ENCODE peak calls at places on chromosomes 4 and X, in six cellular contexts. One of them, this sample, is unnamed.

GRCh38 chr4:17030543-17030942 is 132.1 kb upstream of the LDB2 start:
- DNase-seq in colonic mucosa: no peak
- DNase-seq in HCT116: peak; percentile 59
- DNase-seq in AG09309: peak; percentile 63
- DNase-seq in OCI-LY7: no peak
- DNase-seq in esophagus squamous epithelium: no peak
- DNase-seq in this sample: peak; percentile 75

GRCh38 chr4:72568959-72569718 is at the start of gene ADAMTS3:
- DNase-seq in AG09309: no peak
- DNase-seq in esophagus squamous epithelium: no peak
- DNase-seq in HCT116: no peak
- DNase-seq in OCI-LY7: no peak
- DNase-seq in colonic mucosa: peak; percentile 28
- DNase-seq in this sample: peak; percentile 15

GRCh38 chr4:112060212-112060611 is 85.0 kb upstream of the FAM241A start:
- DNase-seq in colonic mucosa: no peak
- DNase-seq in HCT116: peak; percentile 33
- DNase-seq in OCI-LY7: peak; percentile 11
- DNase-seq in AG09309: no peak
- DNase-seq in esophagus squamous epithelium: no peak
- DNase-seq in this sample: no peak

GRCh38 chr4:123444298-123444731 is 47.7 kb downstream of the SPRY1 start:
- DNase-seq in HCT116: no peak
- DNase-seq in AG09309: no peak
- DNase-seq in colonic mucosa: peak; percentile 63
- DNase-seq in esophagus squamous epithelium: no peak
- DNase-seq in OCI-LY7: peak; percentile 91
- DNase-seq in this sample: no peak

GRCh38 chr4:184237612-184238011 is 19.9 kb upstream of the ENPP6 start:
- DNase-seq in colonic mucosa: no peak
- DNase-seq in AG09309: no peak
- DNase-seq in HCT116: no peak
- DNase-seq in esophagus squamous epithelium: no peak
- DNase-seq in OCI-LY7: no peak
- DNase-seq in this sample: no peak

GRCh38 chr4:23373269-23373668 is 516.6 kb downstream of the PPARGC1A start:
- DNase-seq in AG09309: no peak
- DNase-seq in OCI-LY7: no peak
- DNase-seq in esophagus squamous epithelium: no peak
- DNase-seq in HCT116: no peak
- DNase-seq in colonic mucosa: peak; percentile 43
- DNase-seq in this sample: no peak

GRCh38 chr4:103207673-103208072 is 9.5 kb upstream of the CENPE start:
- DNase-seq in OCI-LY7: no peak
- DNase-seq in HCT116: peak; percentile 24
- DNase-seq in colonic mucosa: no peak
- DNase-seq in AG09309: no peak
- DNase-seq in esophagus squamous epithelium: no peak
- DNase-seq in this sample: no peak

GRCh38 chr4:107578321-107578720 is 141.7 kb downstream of the PAPSS1 start:
- DNase-seq in OCI-LY7: no peak
- DNase-seq in AG09309: no peak
- DNase-seq in HCT116: no peak
- DNase-seq in colonic mucosa: no peak
- DNase-seq in esophagus squamous epithelium: no peak
- DNase-seq in this sample: peak; percentile 11

GRCh38 chr4:59457576-59457975 is 1742.5 kb upstream of the ADGRL3 start:
- DNase-seq in AG09309: no peak
- DNase-seq in HCT116: no peak
- DNase-seq in OCI-LY7: no peak
- DNase-seq in colonic mucosa: no peak
- DNase-seq in esophagus squamous epithelium: no peak
- DNase-seq in this sample: no peak

GRCh38 chr4:122874194-122874593 is 47.6 kb downstream of the FGF2 start:
- DNase-seq in esophagus squamous epithelium: no peak
- DNase-seq in colonic mucosa: no peak
- DNase-seq in AG09309: peak; percentile 66
- DNase-seq in OCI-LY7: no peak
- DNase-seq in HCT116: no peak
- DNase-seq in this sample: peak; percentile 51

DNA sequence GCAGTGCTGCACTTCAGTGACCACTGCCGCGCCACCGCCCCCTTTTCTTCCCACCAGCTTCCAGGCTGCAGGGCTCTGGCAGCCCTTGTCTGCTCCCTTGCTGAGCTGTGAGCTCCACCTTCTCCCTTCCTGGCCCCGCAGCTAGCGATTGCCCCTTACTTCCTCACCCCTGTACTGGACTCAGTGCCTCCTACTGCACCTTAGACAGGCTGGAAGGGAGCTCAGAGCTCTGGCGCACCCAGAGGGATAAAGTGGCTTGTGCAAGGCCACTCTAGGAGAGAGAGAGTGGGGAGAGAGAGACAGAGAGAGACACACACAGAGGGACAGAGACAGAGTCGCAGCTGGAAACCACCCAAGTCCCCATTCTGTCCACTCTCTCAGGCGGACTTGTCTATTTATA is 6.0 kb downstream of the RASL11B start:
- DNase-seq in AG09309: no peak
- DNase-seq in colonic mucosa: no peak
- DNase-seq in OCI-LY7: no peak
- DNase-seq in HCT116: no peak
- DNase-seq in esophagus squamous epithelium: no peak
- DNase-seq in this sample: no peak
- TF ChIP-seq CTCF in AG09309: no peak
- TF ChIP-seq CTCF in colonic mucosa: no peak
- TF ChIP-seq CTCF in OCI-LY7: no peak
- TF ChIP-seq CTCF in HCT116: no peak
- TF ChIP-seq CTCF in esophagus squamous epithelium: no peak
- TF ChIP-seq CTCF in this sample: no peak

GRCh38 chrX:109389917-109390316 is 92.0 kb downstream of the GUCY2F start:
- DNase-seq in colonic mucosa: no peak
- DNase-seq in OCI-LY7: no peak
- DNase-seq in AG09309: no peak
- DNase-seq in HCT116: no peak
- DNase-seq in esophagus squamous epithelium: no peak
- DNase-seq in this sample: no peak

GRCh38 chrX:109382332-109382731 is 99.6 kb downstream of the GUCY2F start:
- DNase-seq in AG09309: no peak
- DNase-seq in colonic mucosa: no peak
- DNase-seq in esophagus squamous epithelium: no peak
- DNase-seq in OCI-LY7: no peak
- DNase-seq in HCT116: no peak
- DNase-seq in this sample: no peak

GRCh38 chrX:109390556-109390955 is 91.3 kb downstream of the GUCY2F start:
- DNase-seq in AG09309: no peak
- DNase-seq in OCI-LY7: no peak
- DNase-seq in HCT116: no peak
- DNase-seq in esophagus squamous epithelium: no peak
- DNase-seq in colonic mucosa: no peak
- DNase-seq in this sample: no peak

GRCh38 chrX:109384569-109385174 is 97.2 kb downstream of the GUCY2F start:
- DNase-seq in AG09309: no peak
- DNase-seq in esophagus squamous epithelium: no peak
- DNase-seq in HCT116: no peak
- DNase-seq in OCI-LY7: peak; percentile 1
- DNase-seq in colonic mucosa: no peak
- DNase-seq in this sample: no peak
- TF ChIP-seq CTCF in AG09309: peak; percentile 37
- TF ChIP-seq CTCF in esophagus squamous epithelium: peak; percentile 20
- TF ChIP-seq CTCF in HCT116: peak; percentile 52
- TF ChIP-seq CTCF in OCI-LY7: peak; percentile 62
- TF ChIP-seq CTCF in colonic mucosa: no peak
- TF ChIP-seq CTCF in this sample: peak; percentile 29

DNA sequence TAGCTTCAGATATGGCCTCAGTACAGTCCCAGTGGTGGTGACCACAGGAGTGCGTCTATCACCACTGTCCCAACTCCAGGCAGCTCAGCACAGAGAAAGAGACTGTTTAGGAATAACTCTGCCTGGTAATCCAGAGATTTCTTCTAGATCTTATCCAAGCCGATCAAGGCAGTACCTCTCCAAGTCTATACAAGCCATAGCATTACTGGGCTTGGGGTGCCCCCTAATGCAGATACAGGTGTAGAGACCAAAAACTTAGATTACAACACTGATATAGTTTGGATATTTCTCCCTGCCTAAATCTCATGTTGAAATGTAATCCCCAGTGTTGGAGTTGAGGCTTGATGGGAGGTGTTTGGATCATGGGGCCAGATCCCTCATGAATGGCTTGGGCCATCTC is 100.9 kb downstream of the PTCHD1 start:
- DNase-seq in esophagus squamous epithelium: no peak
- DNase-seq in OCI-LY7: no peak
- DNase-seq in colonic mucosa: no peak
- DNase-seq in AG09309: no peak
- DNase-seq in HCT116: no peak
- DNase-seq in this sample: no peak
- TF ChIP-seq CTCF in esophagus squamous epithelium: no peak
- TF ChIP-seq CTCF in OCI-LY7: no peak
- TF ChIP-seq CTCF in colonic mucosa: no peak
- TF ChIP-seq CTCF in AG09309: no peak
- TF ChIP-seq CTCF in HCT116: no peak
- TF ChIP-seq CTCF in this sample: no peak

DNA sequence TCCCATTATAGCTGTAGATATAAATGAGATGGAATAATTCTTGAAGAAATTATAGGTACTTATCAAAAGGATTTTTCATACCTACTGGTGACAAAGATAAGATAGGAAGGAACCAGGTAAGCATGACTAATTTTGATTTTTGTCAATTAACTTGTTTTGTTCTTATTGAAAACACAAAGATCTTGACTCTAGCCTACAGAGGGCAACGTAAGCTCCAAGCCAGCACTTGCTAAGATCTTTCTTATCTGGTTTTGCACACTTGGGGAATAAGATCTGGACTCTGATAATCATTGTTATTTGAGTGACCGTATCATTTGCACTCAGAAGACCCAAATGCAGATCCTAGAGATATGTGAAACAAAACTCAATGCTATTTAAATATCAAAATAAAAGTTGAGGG is 223.4 kb downstream of the VEGFC start:
- DNase-seq in AG09309: no peak
- DNase-seq in HCT116: no peak
- DNase-seq in esophagus squamous epithelium: no peak
- DNase-seq in OCI-LY7: no peak
- DNase-seq in colonic mucosa: no peak
- DNase-seq in this sample: no peak
- TF ChIP-seq CTCF in AG09309: peak; percentile 25
- TF ChIP-seq CTCF in HCT116: no peak
- TF ChIP-seq CTCF in esophagus squamous epithelium: no peak
- TF ChIP-seq CTCF in OCI-LY7: no peak
- TF ChIP-seq CTCF in colonic mucosa: no peak
- TF ChIP-seq CTCF in this sample: peak; percentile 38

GRCh38 chr4:94390804-94391410 is 48.3 kb upstream of the HPGDS start:
- DNase-seq in HCT116: no peak
- DNase-seq in colonic mucosa: peak; percentile 27
- DNase-seq in AG09309: no peak
- DNase-seq in OCI-LY7: peak; percentile 16
- DNase-seq in esophagus squamous epithelium: no peak
- DNase-seq in this sample: no peak

GRCh38 chr4:94395541-94395940 is 52.9 kb upstream of the HPGDS start:
- DNase-seq in HCT116: no peak
- DNase-seq in OCI-LY7: no peak
- DNase-seq in colonic mucosa: no peak
- DNase-seq in esophagus squamous epithelium: no peak
- DNase-seq in AG09309: no peak
- DNase-seq in this sample: no peak

GRCh38 chr4:94389595-94390290 is 47.1 kb upstream of the HPGDS start:
- DNase-seq in HCT116: no peak
- DNase-seq in AG09309: no peak
- DNase-seq in OCI-LY7: no peak
- DNase-seq in esophagus squamous epithelium: no peak
- DNase-seq in colonic mucosa: no peak
- DNase-seq in this sample: no peak
- TF ChIP-seq CTCF in HCT116: no peak
- TF ChIP-seq CTCF in AG09309: no peak
- TF ChIP-seq CTCF in OCI-LY7: no peak
- TF ChIP-seq CTCF in esophagus squamous epithelium: no peak
- TF ChIP-seq CTCF in colonic mucosa: no peak
- TF ChIP-seq CTCF in this sample: no peak

DNA sequence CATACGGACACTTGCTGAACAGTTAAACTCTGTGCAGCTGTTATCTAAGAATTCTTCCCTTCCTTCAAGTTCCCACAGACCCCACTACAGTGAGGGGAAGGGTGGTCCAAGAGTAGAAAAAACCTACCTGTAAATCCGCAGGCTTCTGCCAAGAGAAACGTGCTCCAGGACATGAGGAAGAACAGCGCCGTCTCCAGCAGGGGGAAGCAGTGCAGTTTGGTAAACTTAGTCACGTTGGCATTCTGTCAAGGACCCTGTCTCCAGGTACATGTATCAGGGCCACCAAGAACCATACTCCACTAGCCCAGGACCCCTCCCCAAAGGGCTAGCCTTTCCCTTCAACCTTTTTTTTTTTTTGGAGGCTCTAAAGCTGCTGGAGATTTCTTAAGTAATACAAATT is 79.9 kb downstream of the CHST7 start:
- DNase-seq in colonic mucosa: no peak
- DNase-seq in OCI-LY7: peak; percentile 5
- DNase-seq in HCT116: no peak
- DNase-seq in esophagus squamous epithelium: no peak
- DNase-seq in AG09309: no peak
- DNase-seq in this sample: no peak
- TF ChIP-seq CTCF in colonic mucosa: no peak
- TF ChIP-seq CTCF in OCI-LY7: peak; percentile 46
- TF ChIP-seq CTCF in HCT116: peak; percentile 50
- TF ChIP-seq CTCF in esophagus squamous epithelium: no peak
- TF ChIP-seq CTCF in AG09309: peak; percentile 25
- TF ChIP-seq CTCF in this sample: peak; percentile 29

GRCh38 chr4:6873792-6874461 is 35.7 kb upstream of the TBC1D14 start:
- DNase-seq in HCT116: peak; percentile 51
- DNase-seq in esophagus squamous epithelium: no peak
- DNase-seq in colonic mucosa: peak; percentile 80
- DNase-seq in OCI-LY7: peak; percentile 79
- DNase-seq in AG09309: no peak
- DNase-seq in this sample: no peak

GRCh38 chr4:6875431-6875831 is 34.2 kb upstream of the TBC1D14 start:
- DNase-seq in esophagus squamous epithelium: no peak
- DNase-seq in AG09309: no peak
- DNase-seq in HCT116: no peak
- DNase-seq in OCI-LY7: peak; percentile 17
- DNase-seq in colonic mucosa: no peak
- DNase-seq in this sample: no peak

GRCh38 chr4:6869944-6870343 is 39.7 kb upstream of the TBC1D14 start:
- DNase-seq in colonic mucosa: no peak
- DNase-seq in HCT116: no peak
- DNase-seq in esophagus squamous epithelium: no peak
- DNase-seq in AG09309: no peak
- DNase-seq in OCI-LY7: no peak
- DNase-seq in this sample: no peak

GRCh38 chr4:6876440-6876839 is 33.2 kb upstream of the TBC1D14 start:
- DNase-seq in AG09309: no peak
- DNase-seq in esophagus squamous epithelium: no peak
- DNase-seq in colonic mucosa: no peak
- DNase-seq in HCT116: no peak
- DNase-seq in OCI-LY7: no peak
- DNase-seq in this sample: no peak

DNA sequence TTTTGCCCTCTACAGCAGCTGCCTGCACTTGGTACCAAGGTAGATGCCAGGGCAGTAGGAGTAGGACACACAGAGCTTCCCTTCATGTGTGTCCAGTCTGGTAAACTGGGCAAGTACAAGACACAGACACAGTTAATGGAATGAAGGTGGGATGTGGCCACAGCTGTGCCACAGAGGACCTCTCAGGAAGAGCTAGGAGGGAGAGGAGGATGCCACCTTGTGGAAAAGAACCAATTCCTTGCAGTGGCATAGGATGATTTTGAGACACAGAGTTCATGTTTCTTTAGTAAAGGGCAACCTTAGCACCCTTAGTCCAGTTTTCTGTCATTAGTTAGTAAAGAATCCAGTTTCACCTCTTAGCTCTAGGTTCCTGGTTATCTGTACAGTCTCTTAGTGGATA is 36.3 kb upstream of the TBC1D14 start:
- DNase-seq in AG09309: no peak
- DNase-seq in OCI-LY7: no peak
- DNase-seq in colonic mucosa: no peak
- DNase-seq in esophagus squamous epithelium: no peak
- DNase-seq in HCT116: no peak
- DNase-seq in this sample: no peak
- TF ChIP-seq CTCF in AG09309: peak; percentile 30
- TF ChIP-seq CTCF in OCI-LY7: peak; percentile 20
- TF ChIP-seq CTCF in colonic mucosa: no peak
- TF ChIP-seq CTCF in esophagus squamous epithelium: no peak
- TF ChIP-seq CTCF in HCT116: no peak
- TF ChIP-seq CTCF in this sample: peak; percentile 32

This sample was measured in AG04450.